ENCODE peak calls at places on chromosomes 11 and 22, in seven cellular contexts. V is A549, T is spleen, Z is IMR-90, G is GM12892, C is heart left ventricle, P is H54. I is an unnamed sample.

GRCh38 chr11:83157755-83158473 is 983 bp downstream of the PCF11 start:
- DNase-seq in P (no peak), V (peak), C (peak), G (no peak), Z (peak), T (peak), I (peak)

GRCh38 chr11:124535552-124536232 is 7.8 kb downstream of the OR8B12 start:
- DNase-seq in Z (peak), T (no peak), P (no peak), C (no peak), G (no peak), V (no peak), I (no peak)

GRCh38 chr11:61972112-61972795 is 4.8 kb upstream of the FTH1 start:
- DNase-seq in G (no peak), C (no peak), V (no peak), T (no peak), P (no peak), Z (no peak), I (peak)

GRCh38 chr11:31779268-31779879 is 31.7 kb downstream of the PAX6 start:
- DNase-seq in T (no peak), P (peak), G (no peak), C (no peak), V (no peak), Z (peak), I (no peak)

GRCh38 chr11:60985991-60986915 is 14.8 kb downstream of the CD6 start:
- DNase-seq in P (peak), V (no peak), T (peak), C (no peak), Z (peak), G (no peak), I (no peak)

GRCh38 chr11:102546923-102547471 is 16.4 kb upstream of the MMP7 start:
- DNase-seq in Z (no peak), C (no peak), G (no peak), P (no peak), T (no peak), V (no peak), I (no peak)

GRCh38 chr11:30801357-30801756 is 215.2 kb upstream of the MPPED2 start:
- DNase-seq in T (no peak), C (no peak), Z (no peak), G (no peak), V (no peak), P (no peak), I (no peak)

GRCh38 chr22:39021552-39022250 is 774 bp downstream of the APOBEC3D start:
- DNase-seq in P (no peak), T (no peak), V (no peak), Z (no peak), C (no peak), G (no peak), I (peak)

GRCh38 chr22:33656808-33657628 is 263.3 kb downstream of the LARGE1 start:
- DNase-seq in T (no peak), P (no peak), G (no peak), C (no peak), V (no peak), Z (no peak), I (no peak)

GRCh38 chr11:44104472-44105294 is 9.2 kb downstream of the EXT2 start:
- DNase-seq in Z (no peak), G (no peak), P (no peak), V (peak), T (no peak), C (no peak), I (no peak)

GRCh38 chr11:75565221-75565814 is 3.3 kb downstream of the SERPINH1 start:
- DNase-seq in P (peak), Z (peak), C (peak), G (no peak), T (no peak), V (no peak), I (no peak)

GRCh38 chr11:33039274-33040126 is at the start of gene TCP11L1:
- DNase-seq in T (peak), C (peak), P (peak), V (peak), Z (peak), G (peak), I (peak)
- TF ChIP-seq POLR2A in T (no peak), C (peak), P (peak), V (peak), Z (peak), G (peak), I (peak)

GRCh38 chr11:65493367-65494176 is 5.3 kb upstream of the MALAT1 start:
- DNase-seq in P (no peak), V (peak), C (peak), G (no peak), T (no peak), Z (peak), I (no peak)

GRCh38 chr11:65491614-65492386 is 7.0 kb upstream of the MALAT1 start:
- DNase-seq in C (peak), P (no peak), T (no peak), G (no peak), V (peak), Z (peak), I (peak)

GRCh38 chr11:65492387-65492636 is 6.5 kb upstream of the MALAT1 start:
- DNase-seq in V (no peak), T (no peak), G (no peak), Z (no peak), P (no peak), C (no peak), I (no peak)

GRCh38 chr11:65491163-65491465 is 7.7 kb upstream of the MALAT1 start:
- DNase-seq in Z (no peak), P (no peak), V (no peak), G (no peak), C (no peak), T (no peak), I (no peak)

GRCh38 chr11:65492637-65493366 is 6.0 kb upstream of the MALAT1 start:
- DNase-seq in V (no peak), P (no peak), G (no peak), T (no peak), Z (peak), C (peak), I (peak)
- TF ChIP-seq POLR2A in V (peak), P (peak), G (peak), T (no peak), Z (peak), C (peak), I (peak)

GRCh38 chr22:36352775-36353507 is 34.8 kb downstream of the MYH9 start:
- DNase-seq in C (peak), P (no peak), Z (peak), T (no peak), V (no peak), G (no peak), I (no peak)

GRCh38 chr22:36348760-36349159 is 39.0 kb downstream of the MYH9 start:
- DNase-seq in V (no peak), T (no peak), Z (no peak), P (no peak), G (no peak), C (no peak), I (no peak)

GRCh38 chr22:36349726-36350125 is 38.0 kb downstream of the MYH9 start:
- DNase-seq in V (no peak), T (no peak), Z (no peak), P (no peak), G (no peak), C (no peak), I (no peak)

GRCh38 chr22:36351921-36352774 is 35.6 kb downstream of the MYH9 start:
- DNase-seq in C (no peak), T (no peak), Z (no peak), V (no peak), G (no peak), P (no peak), I (no peak)

GRCh38 chr22:36350751-36351594 is 36.8 kb downstream of the MYH9 start:
- DNase-seq in T (no peak), V (peak), C (no peak), P (no peak), G (no peak), Z (peak), I (no peak)
- TF ChIP-seq POLR2A in T (no peak), V (no peak), C (no peak), P (no peak), G (no peak), Z (no peak), I (no peak)

GRCh38 chr22:49462795-49463194 is 364.9 kb downstream of the BRD1 start:
- DNase-seq in C (no peak), P (no peak), T (no peak), G (no peak), V (no peak), Z (no peak), I (no peak)
- TF ChIP-seq POLR2A in C (no peak), P (no peak), T (no peak), G (no peak), V (no peak), Z (no peak), I (no peak)